ENCODE peak calls at places on chromosome 15, in seven cellular contexts. X is IMR-90, H is upper lobe of right lung, V is lung, P is body of pancreas, L is fibroblast of pulmonary artery, S is fibroblast of lung. I is an unnamed sample.

GRCh38 chr15:27847775-27848710 is 251.1 kb downstream of the OCA2 start:
- DNase-seq in V (peak), P (no peak), L (no peak), H (no peak), X (no peak), S (no peak), I (no peak)

GRCh38 chr15:88385078-88385700 is 82.0 kb downstream of the MRPL46 start:
- DNase-seq in H (no peak), P (no peak), X (peak), S (peak), V (no peak), L (no peak), I (no peak)

GRCh38 chr15:86743283-86743903 is 663.7 kb downstream of the AGBL1 start:
- DNase-seq in S (no peak), H (no peak), X (no peak), P (peak), L (no peak), V (no peak), I (no peak)

GRCh38 chr15:69390575-69390974 is 23.6 kb upstream of the KIF23 start:
- DNase-seq in L (no peak), V (no peak), H (no peak), X (peak), S (peak), P (no peak), I (no peak)

GRCh38 chr15:48486228-48486627 is 155.0 kb downstream of the DUT start:
- DNase-seq in H (no peak), P (no peak), L (no peak), S (no peak), V (no peak), X (no peak), I (no peak)

GRCh38 chr15:66720206-66721010 is 18.4 kb downstream of the SMAD6 start:
- DNase-seq in S (peak), H (peak), V (peak), X (peak), P (no peak), L (peak), I (no peak)

GRCh38 chr15:72077950-72078349 is 40.0 kb downstream of the MYO9A start:
- DNase-seq in P (no peak), S (no peak), V (no peak), H (no peak), X (peak), L (peak), I (no peak)

GRCh38 chr15:81530271-81530670 is 156.3 kb upstream of the TMC3 start:
- DNase-seq in X (no peak), V (no peak), L (no peak), H (no peak), S (no peak), P (no peak), I (no peak)

GRCh38 chr15:72796515-72797337 is 13.2 kb upstream of the ADPGK start:
- DNase-seq in P (peak), H (peak), L (peak), X (peak), V (peak), S (peak), I (peak)

GRCh38 chr15:25246641-25247417 is 192.0 kb downstream of the UBE3A start:
- DNase-seq in X (no peak), S (no peak), H (peak), V (no peak), P (peak), L (no peak), I (no peak)

GRCh38 chr15:32028921-32029320 is 1.4 kb upstream of the CHRNA7 start:
- DNase-seq in H (no peak), V (no peak), P (no peak), S (no peak), X (no peak), L (no peak), I (no peak)

GRCh38 chr15:90647326-90647725 is 69.8 kb upstream of the BLM start:
- DNase-seq in H (no peak), X (no peak), P (no peak), L (no peak), V (no peak), S (no peak), I (no peak)

GRCh38 chr15:68209735-68210408 is 4.7 kb upstream of the CALML4 start:
- DNase-seq in V (no peak), P (no peak), S (no peak), H (no peak), L (no peak), X (no peak), I (peak)

GRCh38 chr15:88794001-88794400 is 9.2 kb upstream of the ACAN start:
- DNase-seq in P (no peak), L (no peak), V (no peak), X (no peak), S (no peak), H (no peak), I (no peak)

GRCh38 chr15:36117394-36117793 is 462.0 kb upstream of the CDIN1 start:
- DNase-seq in P (no peak), X (no peak), H (no peak), V (no peak), L (no peak), S (no peak), I (no peak)

GRCh38 chr15:69304176-69304533 is 5.4 kb downstream of the PAQR5 start:
- DNase-seq in S (peak), V (no peak), X (peak), H (peak), P (peak), L (peak), I (no peak)

GRCh38 chr15:77507151-77507847 is 86.6 kb downstream of the HMG20A start:
- DNase-seq in P (peak), V (peak), H (peak), S (no peak), X (no peak), L (peak), I (no peak)

GRCh38 chr15:31280037-31280830 is 46.4 kb upstream of the KLF13 start:
- DNase-seq in S (no peak), P (peak), L (no peak), H (peak), X (no peak), V (peak), I (no peak)

GRCh38 chr15:37246856-37247255 is 146.5 kb upstream of the MEIS2 start:
- DNase-seq in S (no peak), L (no peak), P (no peak), X (no peak), H (no peak), V (no peak), I (no peak)
- TF ChIP-seq CTCF in S (no peak), L (no peak), P (no peak), X (no peak), H (no peak), V (no peak), I (no peak)

DNA sequence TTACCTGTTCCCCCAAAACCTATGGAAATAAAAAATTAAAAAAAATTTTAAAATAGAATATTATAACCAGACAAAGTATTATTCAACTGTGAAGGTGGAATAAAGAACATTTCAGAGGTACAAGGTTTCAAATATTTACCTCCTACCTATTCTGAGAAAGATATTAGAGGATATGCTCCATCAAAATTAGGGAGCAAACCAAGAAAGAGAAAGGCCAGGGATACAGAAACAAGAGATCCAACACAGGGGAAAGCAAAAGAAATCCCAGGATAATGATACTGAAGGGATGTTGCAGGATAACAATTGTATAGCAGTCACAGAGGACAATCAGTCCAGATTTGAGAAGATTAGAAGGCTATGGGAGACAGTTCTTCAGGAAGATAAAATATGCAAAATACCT is 22.4 kb downstream of the BCL2L10 start:
- DNase-seq in S (no peak), H (no peak), V (no peak), L (no peak), P (no peak), X (no peak), I (no peak)
- TF ChIP-seq CTCF in S (no peak), H (no peak), V (no peak), L (no peak), P (no peak), X (no peak), I (no peak)

DNA sequence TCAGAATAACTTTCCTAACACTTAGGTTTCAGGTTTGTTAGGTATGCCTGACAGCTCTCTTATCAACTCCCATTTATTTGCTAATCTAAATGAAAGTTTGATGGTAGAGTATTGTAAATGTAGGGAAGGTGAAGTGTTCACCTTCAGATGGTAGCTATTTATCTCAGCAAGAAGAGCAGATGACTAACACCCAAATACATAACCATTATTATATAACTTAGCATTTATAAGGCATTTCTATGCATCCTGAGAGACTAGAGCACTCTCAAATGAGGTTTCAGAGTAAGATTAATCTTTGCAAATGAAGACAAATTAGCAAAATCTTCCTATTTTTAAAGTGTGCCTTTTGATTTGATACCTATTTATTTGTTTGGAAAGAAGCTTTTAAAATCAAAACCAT is 143.8 kb downstream of the IGF1R start:
- DNase-seq in S (no peak), V (no peak), L (no peak), H (no peak), X (no peak), P (no peak), I (no peak)
- TF ChIP-seq CTCF in S (no peak), V (no peak), L (no peak), H (no peak), X (no peak), P (no peak), I (no peak)

DNA sequence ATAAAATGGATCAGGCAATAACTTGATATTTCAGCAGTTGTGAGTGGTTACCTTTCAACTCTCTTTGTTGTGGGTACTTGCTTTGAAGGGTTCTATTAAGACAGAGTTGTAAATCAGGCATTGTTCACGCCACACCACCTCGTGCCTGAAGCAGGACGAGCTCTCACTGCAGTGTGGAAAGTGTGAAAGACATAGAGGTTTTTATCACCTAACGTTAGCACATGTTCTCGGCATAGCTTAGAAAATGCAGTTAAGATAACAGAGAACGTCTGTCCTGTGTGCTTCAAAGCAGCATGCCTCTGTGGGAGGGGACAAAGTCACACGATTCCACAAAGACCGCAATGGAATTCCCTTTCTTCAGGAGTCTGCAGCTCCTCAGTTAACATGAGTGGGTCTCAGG is 7.8 kb downstream of the ADAMTS17 start:
- DNase-seq in H (no peak), V (no peak), L (no peak), P (no peak), X (no peak), S (no peak), I (no peak)
- TF ChIP-seq CTCF in H (no peak), V (no peak), L (no peak), P (no peak), X (no peak), S (no peak), I (no peak)

DNA sequence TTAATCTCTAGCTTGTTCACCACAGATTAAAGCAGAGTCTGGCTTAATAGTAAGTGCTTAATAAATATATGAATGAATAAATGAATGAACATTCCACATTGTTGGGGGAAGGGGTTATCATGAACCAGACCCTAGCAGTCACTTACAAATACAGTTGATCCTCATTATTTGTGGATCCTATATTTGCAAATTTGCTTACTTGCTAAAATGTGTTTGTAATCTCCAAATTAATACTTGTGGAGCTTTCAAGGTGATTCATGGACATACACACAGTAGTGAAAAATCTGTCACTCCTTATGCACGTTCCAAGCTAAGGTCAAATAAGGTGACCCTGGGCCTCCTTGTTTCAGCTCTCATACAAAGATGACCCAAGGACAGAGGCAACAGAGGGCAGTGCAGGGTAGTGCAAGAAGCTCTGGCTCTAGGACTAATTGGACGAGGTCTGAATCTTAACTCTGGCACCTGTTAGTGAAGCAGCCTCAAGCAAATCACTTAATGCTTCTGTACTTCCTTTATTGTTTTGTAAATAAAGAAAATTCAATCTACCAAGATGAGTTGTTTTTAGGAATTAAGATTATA is 112.8 kb upstream of the C2CD4B start:
- DNase-seq in V (no peak), H (no peak), P (peak), L (no peak), S (no peak), X (no peak), I (no peak)
- TF ChIP-seq CTCF in V (no peak), H (no peak), P (peak), L (no peak), S (no peak), X (no peak), I (no peak)

DNA sequence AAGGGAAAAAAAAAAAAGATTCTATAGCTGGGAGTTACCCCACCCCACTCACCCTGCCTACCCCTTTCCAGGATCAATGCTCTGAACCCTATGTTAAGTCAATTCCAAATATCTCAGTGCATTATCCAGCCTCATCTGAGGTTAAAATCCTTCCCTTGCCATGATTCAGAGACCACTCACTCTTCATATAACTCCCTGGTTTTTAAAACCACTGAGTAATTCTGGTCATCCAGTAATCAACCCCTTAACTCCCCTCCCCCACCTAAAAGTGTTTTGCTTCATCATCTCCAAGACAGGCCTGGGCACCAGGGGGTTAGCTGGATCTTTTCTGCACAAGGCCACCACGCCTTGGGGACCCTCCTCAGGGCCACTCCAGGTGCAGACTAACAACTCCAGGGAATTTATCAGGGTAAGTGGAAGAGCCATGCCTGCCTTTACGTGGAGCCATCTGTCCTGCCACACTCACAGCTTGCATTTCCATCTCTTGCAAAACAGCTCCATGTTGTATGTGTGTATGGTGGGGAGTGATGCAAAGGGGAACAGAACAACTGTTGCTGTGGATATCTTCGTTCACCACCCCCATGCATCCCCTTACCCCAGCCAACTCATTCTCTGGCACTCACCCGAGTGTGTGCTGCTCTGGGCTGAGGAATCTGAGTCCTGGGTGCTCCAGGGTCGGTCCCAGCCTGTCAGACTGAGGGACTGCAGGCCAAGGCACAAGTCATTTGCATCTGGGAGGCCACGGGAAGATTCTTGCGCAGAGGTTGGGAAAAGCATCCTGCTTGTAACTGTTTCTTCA is 30.7 kb upstream of the RPS17 start:
- DNase-seq in S (peak), V (no peak), P (no peak), X (peak), L (no peak), H (no peak), I (no peak)
- TF ChIP-seq CTCF in S (no peak), V (no peak), P (no peak), X (no peak), L (no peak), H (no peak), I (no peak)

GRCh38 chr15:78913012-78913411 is 31.8 kb downstream of the CTSH start:
- DNase-seq in X (no peak), S (no peak), H (no peak), V (no peak), L (no peak), P (no peak), I (no peak)

GRCh38 chr15:78909160-78909695 is 35.6 kb downstream of the CTSH start:
- DNase-seq in V (no peak), H (no peak), X (no peak), L (no peak), S (no peak), P (no peak), I (no peak)

GRCh38 chr15:78907577-78907976 is 34.9 kb downstream of the MORF4L1 start:
- DNase-seq in L (no peak), V (no peak), X (no peak), H (no peak), S (no peak), P (no peak), I (no peak)

GRCh38 chr15:78910836-78911235 is 34.0 kb downstream of the CTSH start:
- DNase-seq in X (no peak), P (no peak), V (no peak), H (no peak), S (no peak), L (no peak), I (no peak)

DNA sequence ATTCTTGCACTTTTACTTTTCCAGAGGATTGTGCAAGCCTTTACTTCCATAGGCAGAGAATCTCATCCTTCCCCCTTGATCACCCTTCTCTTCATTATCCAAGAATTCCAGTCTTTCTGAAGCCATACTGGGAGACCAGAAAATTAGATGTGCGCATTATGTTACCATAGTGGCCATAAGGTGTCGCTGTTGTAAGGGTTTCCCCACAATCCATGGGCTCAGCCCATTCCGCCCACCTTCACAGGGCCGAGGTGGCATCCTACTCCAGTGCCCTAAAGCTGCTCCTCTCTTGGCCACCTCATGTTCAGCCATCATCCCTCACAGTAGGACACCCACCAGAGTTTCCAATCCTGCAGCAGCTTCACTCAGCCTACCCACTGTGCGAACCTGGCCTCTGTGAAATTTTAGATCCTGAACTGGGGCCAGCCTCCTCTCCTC is 35.0 kb downstream of the CTSH start:
- DNase-seq in P (peak), V (no peak), L (peak), S (peak), X (peak), H (no peak), I (peak)
- TF ChIP-seq CTCF in P (peak), V (peak), L (peak), S (peak), X (peak), H (peak), I (peak)

DNA sequence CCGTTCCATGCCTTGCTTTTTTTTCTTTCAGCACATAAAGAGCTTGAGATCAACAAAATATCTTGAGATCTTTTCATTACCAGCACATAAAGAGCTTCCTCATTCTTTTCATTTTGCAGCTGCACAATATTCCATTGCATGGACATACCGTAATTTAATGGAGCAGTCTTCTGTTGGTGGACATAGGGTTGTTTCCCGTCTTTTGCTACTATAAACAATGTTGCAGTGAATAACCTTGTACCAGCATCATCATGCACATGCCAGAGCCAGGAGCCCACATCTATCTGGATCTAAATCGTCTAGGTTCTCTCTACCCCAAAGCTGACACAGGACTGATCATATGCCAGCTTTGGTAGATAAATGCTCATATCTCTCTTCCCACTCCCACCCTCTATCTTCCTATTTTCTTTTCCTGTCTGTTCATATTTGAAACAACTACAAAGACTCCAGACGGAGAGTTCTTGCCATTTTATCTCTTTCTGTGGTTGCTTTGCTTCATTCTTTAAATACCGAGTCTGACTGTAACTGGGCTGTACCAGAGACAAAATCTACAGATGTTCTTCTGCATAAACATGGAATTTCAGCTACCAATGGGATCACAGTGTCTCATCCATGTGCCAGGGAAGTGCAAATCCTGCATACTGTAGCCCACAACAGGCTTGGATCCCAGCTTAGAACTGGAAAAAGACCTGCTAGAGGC is 47.1 kb upstream of the AKAP13 start:
- DNase-seq in L (peak), S (peak), X (peak), P (no peak), V (no peak), H (no peak), I (no peak)
- TF ChIP-seq CTCF in L (no peak), S (no peak), X (no peak), P (no peak), V (no peak), H (no peak), I (no peak)

GRCh38 chr15:38474155-38474757 is 20.3 kb downstream of the FAM98B start:
- DNase-seq in X (peak), H (no peak), V (no peak), L (peak), S (peak), P (peak), I (peak)
- TF ChIP-seq CTCF in X (peak), H (peak), V (peak), L (peak), S (peak), P (peak), I (peak)

I was measured in GM13976.